ENCODE peak calls at places on chromosomes 7 and 10, in nine cellular contexts. G is breast epithelium, J is HepG2, W is sigmoid colon, B is endothelial cell of umbilical vein, A is stomach, I is GM23338, C is transverse colon, T is spleen. F is an unnamed sample.

GRCh38 chr7:26704786-26705185 is 159.6 kb downstream of the SKAP2 start:
- DNase-seq in G (no peak), J (no peak), W (no peak), B (peak; percentile 26), A (no peak), I (no peak), C (no peak), T (no peak), F (no peak)

GRCh38 chr10:32982293-32982709 is 24.3 kb upstream of the ITGB1 start:
- DNase-seq in G (no peak), J (no peak), W (no peak), B (peak; percentile 62), A (no peak), I (no peak), C (no peak), T (no peak), F (no peak)

GRCh38 chr7:39613577-39613976 is 9.8 kb upstream of the RALA start:
- DNase-seq in G (no peak), J (no peak), W (no peak), B (peak; percentile 79), A (no peak), I (no peak), C (no peak), T (no peak), F (no peak)

GRCh38 chr7:72325561-72325960 is 86.6 kb downstream of the CALN1 start:
- DNase-seq in G (no peak), J (no peak), W (no peak), B (no peak), A (no peak), I (no peak), C (no peak), T (no peak), F (no peak)

GRCh38 chr7:100352984-100353684 is 4.8 kb upstream of the PILRB start:
- DNase-seq in G (no peak), J (no peak), W (peak; percentile 56), B (no peak), A (no peak), I (no peak), C (no peak), T (no peak), F (no peak)

GRCh38 chr10:73480158-73480557 is 15.7 kb downstream of the PPP3CB start:
- DNase-seq in G (no peak), J (no peak), W (no peak), B (peak; percentile 21), A (no peak), I (no peak), C (no peak), T (no peak), F (no peak)

GRCh38 chr10:100341953-100342626 is 4.9 kb upstream of the SCD start:
- DNase-seq in G (no peak), J (peak; percentile 87), W (no peak), B (peak; percentile 63), A (peak; percentile 55), I (peak; percentile 83), C (peak; percentile 68), T (no peak), F (peak; percentile 68)

GRCh38 chr7:43572516-43573049 is 10.3 kb upstream of the STK17A start:
- DNase-seq in G (no peak), J (no peak), W (peak; percentile 69), B (peak; percentile 80), A (no peak), I (no peak), C (peak; percentile 25), T (no peak), F (no peak)

DNA sequence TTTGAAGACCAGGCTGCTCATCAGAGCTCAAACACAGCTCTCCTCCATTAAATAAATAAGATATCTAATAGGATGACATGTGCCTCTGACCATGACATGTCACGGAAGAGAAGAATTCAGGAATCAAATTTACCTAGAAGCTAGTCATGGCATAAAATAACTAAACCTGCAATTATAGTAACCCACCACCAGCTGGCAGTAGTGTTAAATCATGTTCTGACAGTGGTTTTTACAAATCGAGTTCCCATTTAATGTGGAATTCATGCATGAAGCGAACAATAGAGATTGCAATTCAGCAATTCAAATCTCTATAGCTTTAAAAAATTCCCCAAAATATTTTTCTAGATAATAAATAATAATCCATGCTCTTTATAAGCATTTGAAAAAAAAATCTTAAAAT is 74.6 kb upstream of the IKZF1 start:
- DNase-seq in G (no peak), J (no peak), W (no peak), B (no peak), A (no peak), I (peak; percentile 61), C (no peak), T (no peak), F (no peak)
- TF ChIP-seq CTCF in G (no peak), J (peak; percentile 14), W (no peak), B (peak; percentile 13), A (no peak), I (peak; percentile 57), C (no peak), T (peak; percentile 50), F (no peak)

GRCh38 chr7:1727812-1728570 is 57.9 kb downstream of the ELFN1 start:
- DNase-seq in G (no peak), J (no peak), W (no peak), B (no peak), A (no peak), I (no peak), C (no peak), T (no peak), F (no peak)

GRCh38 chr7:1729183-1729582 is 59.1 kb downstream of the ELFN1 start:
- DNase-seq in G (no peak), J (no peak), W (no peak), B (no peak), A (no peak), I (no peak), C (no peak), T (no peak), F (no peak)

GRCh38 chr7:1725199-1725701 is 55.2 kb downstream of the ELFN1 start:
- DNase-seq in G (no peak), J (no peak), W (no peak), B (no peak), A (peak; percentile 45), I (peak; percentile 67), C (peak; percentile 18), T (no peak), F (no peak)

GRCh38 chr7:1725766-1726630 is 55.9 kb downstream of the ELFN1 start:
- DNase-seq in G (no peak), J (no peak), W (no peak), B (no peak), A (no peak), I (no peak), C (no peak), T (no peak), F (no peak)

DNA sequence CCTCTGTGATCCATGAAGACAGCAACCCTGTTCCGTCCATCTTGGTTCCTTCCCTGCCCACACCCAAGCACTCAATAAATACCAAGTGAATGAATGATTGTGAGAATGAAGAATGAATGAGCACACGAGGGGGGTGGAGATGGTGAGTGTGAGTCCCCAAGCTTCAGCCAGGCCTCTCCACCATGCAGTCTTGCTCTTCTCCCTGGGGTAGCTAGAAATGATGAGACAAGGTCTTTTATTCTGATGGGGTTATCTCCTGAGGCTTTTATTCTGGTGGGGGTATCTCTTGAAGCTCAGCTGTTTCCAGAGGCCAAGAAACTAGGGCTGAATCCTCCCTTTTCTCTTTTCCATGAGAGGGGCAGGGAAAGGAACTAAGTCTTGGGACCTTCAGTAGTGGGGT is 57.0 kb downstream of the ELFN1 start:
- DNase-seq in G (no peak), J (no peak), W (no peak), B (no peak), A (no peak), I (no peak), C (no peak), T (no peak), F (no peak)
- TF ChIP-seq POLR2AphosphoS5 in G (no peak), J (no peak), W (no peak), B (no peak), A (no peak), I (no peak), C (no peak), T (no peak), F (no peak)

GRCh38 chr10:69449841-69450240 is 1.4 kb upstream of the TSPAN15 start:
- DNase-seq in G (no peak), J (peak; percentile 73), W (peak; percentile 82), B (peak; percentile 76), A (peak; percentile 69), I (peak; percentile 91), C (peak; percentile 83), T (peak; percentile 72), F (no peak)
- TF ChIP-seq CTCF in G (peak; percentile 58), J (peak; percentile 47), W (peak; percentile 58), B (peak; percentile 67), A (peak; percentile 65), I (peak; percentile 52), C (peak; percentile 62), T (peak; percentile 75), F (peak; percentile 49)

GRCh38 chr10:80078448-80079311 is at the start of gene TMEM254:
- DNase-seq in G (peak; percentile 91), J (peak; percentile 82), W (peak; percentile 96), B (peak; percentile 88), A (peak; percentile 92), I (peak; percentile 94), C (peak; percentile 94), T (peak; percentile 96), F (peak; percentile 88)
- TF ChIP-seq POLR2AphosphoS5 in G (peak; percentile 33), J (peak; percentile 77), W (peak; percentile 62), B (peak; percentile 44), A (peak; percentile 18), I (peak; percentile 74), C (peak; percentile 28), T (peak; percentile 47), F (peak; percentile 72)

GRCh38 chr7:157405914-157406810 is 69.4 kb downstream of the DNAJB6 start:
- DNase-seq in G (no peak), J (no peak), W (peak; percentile 55), B (no peak), A (no peak), I (no peak), C (no peak), T (no peak), F (no peak)
- TF ChIP-seq CTCF in G (no peak), J (peak; percentile 36), W (no peak), B (no peak), A (no peak), I (peak; percentile 52), C (no peak), T (no peak), F (no peak)

DNA sequence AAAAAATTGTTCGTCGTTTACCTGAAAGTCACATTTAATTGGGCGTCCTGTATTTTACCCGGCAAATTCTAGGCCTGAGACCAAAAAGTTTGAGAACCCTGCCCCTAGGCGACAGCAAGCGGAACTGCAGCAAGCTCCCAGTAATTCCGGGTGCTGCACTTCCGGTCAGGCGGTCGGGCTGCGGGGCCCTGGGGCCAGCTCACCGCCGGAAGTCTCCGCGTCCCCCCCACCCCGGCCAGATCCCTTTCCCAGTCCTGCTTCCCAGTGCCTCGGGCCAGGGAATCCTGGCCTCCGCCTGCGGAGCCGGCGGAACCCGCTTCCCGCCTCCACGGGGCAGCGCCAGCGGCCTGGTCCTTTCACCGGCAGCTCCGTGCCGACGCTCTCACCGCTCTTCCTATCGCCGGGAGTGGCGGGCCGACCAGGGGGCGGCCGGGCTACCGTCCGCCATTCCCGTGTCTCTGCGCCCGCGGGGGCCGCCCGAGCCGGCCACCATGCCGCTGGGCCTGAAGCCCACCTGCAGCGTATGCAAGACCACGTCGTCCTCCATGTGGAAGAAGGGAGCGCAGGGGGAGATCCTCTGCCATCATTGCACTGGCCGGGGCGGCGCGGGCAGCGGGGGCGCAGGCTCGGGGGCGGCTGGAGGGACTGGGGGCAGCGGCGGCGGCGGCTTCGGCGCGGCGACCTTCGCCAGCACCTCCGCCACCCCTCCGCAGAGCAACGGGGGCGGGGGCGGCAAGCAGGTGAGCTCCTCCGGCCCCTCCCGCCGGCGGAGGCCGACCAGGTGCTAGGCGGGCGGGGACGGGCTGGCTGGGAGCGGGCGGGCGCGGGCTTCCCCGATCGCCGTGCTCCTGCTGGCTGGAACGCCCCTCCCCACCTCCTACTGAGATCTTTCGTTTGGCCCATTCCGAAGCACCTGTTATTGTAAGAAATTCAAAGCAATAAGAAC is at the start of gene GATAD1:
- DNase-seq in G (peak; percentile 91), J (peak; percentile 89), W (peak; percentile 96), B (peak; percentile 89), A (peak; percentile 92), I (peak; percentile 96), C (peak; percentile 93), T (peak; percentile 96), F (peak; percentile 93)
- TF ChIP-seq POLR2AphosphoS5 in G (peak; percentile 76), J (peak; percentile 91), W (peak; percentile 86), B (peak; percentile 83), A (peak; percentile 46), I (peak; percentile 90), C (peak; percentile 77), T (peak; percentile 84), F (peak; percentile 93)